ENCODE peak calls at places on chromosomes 1 and 21, in eight cellular contexts. O, P, Q, Z, J, S, H and L are unnamed samples.

GRCh38 chr1:72177711-72178110 is 104.6 kb downstream of the NEGR1 start:
- DNase-seq in O (no peak), P (no peak), Q (no peak), Z (peak), J (no peak), S (no peak), H (no peak), L (no peak)

GRCh38 chr1:160963521-160963920 is 8.9 kb upstream of the ITLN2 start:
- DNase-seq in O (no peak), P (no peak), Q (no peak), Z (no peak), J (no peak), S (no peak), H (no peak), L (no peak)

GRCh38 chr1:219812491-219813221 is 115.7 kb downstream of the SLC30A10 start:
- DNase-seq in O (no peak), P (no peak), Q (peak), Z (peak), J (peak), S (peak), H (peak), L (peak)

GRCh38 chr1:2132222-2133038 is 62.1 kb downstream of the FAAP20 start:
- DNase-seq in O (no peak), P (no peak), Q (peak), Z (peak), J (no peak), S (no peak), H (peak), L (no peak)

GRCh38 chr1:162141273-162142023 is 72.0 kb downstream of the NOS1AP start:
- DNase-seq in O (no peak), P (no peak), Q (no peak), Z (peak), J (no peak), S (no peak), H (no peak), L (peak)

GRCh38 chr1:162906485-162906884 is 45.5 kb upstream of the CCDC190 start:
- DNase-seq in O (no peak), P (no peak), Q (no peak), Z (peak), J (no peak), S (no peak), H (no peak), L (no peak)

GRCh38 chr21:25313891-25314646 is 293.2 kb downstream of the MRPL39 start:
- DNase-seq in O (no peak), P (no peak), Q (no peak), Z (peak), J (no peak), S (peak), H (no peak), L (no peak)

GRCh38 chr21:31873696-31874599 is 1.1 kb downstream of the HUNK start:
- DNase-seq in O (no peak), P (peak), Q (no peak), Z (peak), J (no peak), S (no peak), H (peak), L (no peak)

GRCh38 chr21:21973806-21974205 is 975.6 kb downstream of the NCAM2 start:
- DNase-seq in O (no peak), P (no peak), Q (no peak), Z (peak), J (no peak), S (no peak), H (peak), L (no peak)

GRCh38 chr1:206708058-206708457 is 23.4 kb downstream of the MAPKAPK2 start:
- DNase-seq in O (no peak), P (peak), Q (peak), Z (no peak), J (no peak), S (no peak), H (peak), L (no peak)

GRCh38 chr1:218823291-218823900 is 350.3 kb upstream of the LYPLAL1 start:
- DNase-seq in O (no peak), P (no peak), Q (no peak), Z (peak), J (no peak), S (peak), H (no peak), L (peak)

GRCh38 chr1:205077158-205077933 is 6.9 kb downstream of the TMEM81 start:
- DNase-seq in O (no peak), P (no peak), Q (no peak), Z (no peak), J (no peak), S (no peak), H (no peak), L (no peak)

GRCh38 chr1:39701092-39701460 is 9.8 kb upstream of the HPCAL4 start:
- DNase-seq in O (no peak), P (no peak), Q (no peak), Z (peak), J (no peak), S (no peak), H (peak), L (no peak)

GRCh38 chr1:209808059-209808494 is 2.1 kb upstream of the IRF6 start:
- DNase-seq in O (no peak), P (no peak), Q (peak), Z (peak), J (no peak), S (peak), H (no peak), L (peak)

GRCh38 chr1:149917590-149918144 is at the start of gene SV2A:
- DNase-seq in O (peak), P (no peak), Q (peak), Z (no peak), J (no peak), S (no peak), H (peak), L (no peak)

GRCh38 chr1:93673159-93673657 is 8.4 kb downstream of the BCAR3 start:
- DNase-seq in O (no peak), P (no peak), Q (no peak), Z (peak), J (no peak), S (no peak), H (no peak), L (no peak)

GRCh38 chr1:43036457-43036827 is 77.8 kb upstream of the SLC2A1 start:
- DNase-seq in O (no peak), P (no peak), Q (no peak), Z (no peak), J (no peak), S (no peak), H (no peak), L (no peak)

GRCh38 chr1:179588425-179589024 is 3.1 kb upstream of the TDRD5 start:
- DNase-seq in O (no peak), P (no peak), Q (no peak), Z (no peak), J (no peak), S (no peak), H (no peak), L (no peak)

DNA sequence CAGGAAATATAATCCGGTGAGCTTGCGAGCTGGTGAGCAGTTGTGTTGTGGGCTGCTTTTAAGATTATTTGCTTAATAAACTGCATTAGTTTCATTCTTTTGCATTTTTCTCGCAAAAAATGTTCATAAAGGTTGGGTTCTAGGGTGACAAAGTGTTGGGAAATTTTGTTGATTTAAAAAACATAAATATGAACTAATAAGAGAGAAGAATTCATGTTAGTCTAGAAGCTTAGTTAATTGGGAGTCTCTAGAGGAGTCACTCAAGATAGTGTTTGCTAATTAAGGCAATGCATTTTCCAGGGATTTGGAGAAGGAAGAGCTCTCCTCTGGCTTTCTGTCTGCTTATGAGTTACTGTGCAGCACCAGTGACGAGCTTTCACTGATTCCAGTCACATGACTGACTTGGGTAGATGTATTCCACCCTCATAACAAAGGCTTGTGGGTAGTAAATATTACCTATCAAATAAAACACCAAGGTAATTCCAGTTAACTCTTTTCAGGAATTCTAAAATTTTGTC is 417.0 kb downstream of the PTBP2 start:
- DNase-seq in O (no peak), P (no peak), Q (no peak), Z (no peak), J (no peak), S (no peak), H (no peak), L (no peak)
- TF ChIP-seq CTCF in O (peak), P (no peak), Q (no peak), Z (no peak), J (no peak), S (no peak), H (no peak), L (no peak)

DNA sequence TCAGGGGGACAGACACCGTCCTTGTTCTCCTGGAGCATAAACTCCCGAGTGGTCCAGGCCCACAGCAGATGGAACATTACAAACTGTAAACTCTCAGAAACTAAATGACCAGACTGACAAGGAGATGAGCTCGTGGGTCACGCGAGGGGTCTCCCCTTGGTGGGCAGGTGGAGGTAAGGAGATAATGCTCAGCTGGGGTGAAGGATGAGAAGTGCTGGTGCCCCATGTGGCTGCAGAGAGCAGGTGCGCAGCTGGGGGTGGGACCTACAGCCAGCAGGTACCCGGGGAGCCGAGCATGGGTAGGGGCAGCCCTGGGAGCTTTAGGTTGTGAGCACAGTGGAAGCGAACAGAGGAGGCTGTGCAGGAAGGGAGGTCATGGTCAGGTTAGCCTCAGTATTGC is 40.1 kb downstream of the AJAP1 start:
- DNase-seq in O (no peak), P (no peak), Q (no peak), Z (no peak), J (no peak), S (no peak), H (no peak), L (no peak)
- TF ChIP-seq CTCF in O (no peak), P (no peak), Q (no peak), Z (no peak), J (no peak), S (no peak), H (peak), L (no peak)

GRCh38 chr1:6523566-6523965 is 30.7 kb downstream of the NOL9 start:
- DNase-seq in O (no peak), P (no peak), Q (peak), Z (peak), J (no peak), S (no peak), H (peak), L (no peak)
- TF ChIP-seq CTCF in O (peak), P (peak), Q (peak), Z (peak), J (no peak), S (peak), H (peak), L (peak)

GRCh38 chr1:169111472-169111871 is 5.0 kb downstream of the ATP1B1 start:
- DNase-seq in O (no peak), P (no peak), Q (no peak), Z (no peak), J (no peak), S (no peak), H (no peak), L (no peak)
- TF ChIP-seq CTCF in O (no peak), P (no peak), Q (no peak), Z (no peak), J (no peak), S (no peak), H (no peak), L (no peak)

DNA sequence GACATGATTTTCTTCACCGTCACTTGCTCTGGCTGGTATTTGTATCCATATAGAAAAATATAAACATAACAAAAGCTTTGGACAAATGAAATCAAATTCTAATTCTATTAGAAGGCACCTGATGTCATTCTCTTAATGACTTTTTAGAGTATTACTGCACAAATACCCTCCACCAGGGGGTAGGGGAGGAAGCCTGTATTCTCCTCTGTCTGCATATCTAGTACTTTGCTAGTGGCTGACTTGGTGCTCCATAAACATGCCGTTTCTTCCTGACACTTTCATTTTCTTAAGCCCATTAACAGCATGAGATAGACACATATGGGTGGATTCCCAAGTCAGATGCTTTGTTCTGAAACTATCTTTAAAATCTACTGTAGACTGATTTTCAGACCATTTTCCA is 20.6 kb upstream of the KCNJ15 start:
- DNase-seq in O (no peak), P (no peak), Q (no peak), Z (peak), J (no peak), S (no peak), H (no peak), L (no peak)
- TF ChIP-seq CTCF in O (no peak), P (no peak), Q (no peak), Z (peak), J (no peak), S (peak), H (peak), L (peak)

GRCh38 chr1:40782371-40782956 is 1.1 kb upstream of the KCNQ4 start:
- DNase-seq in O (no peak), P (no peak), Q (no peak), Z (no peak), J (no peak), S (no peak), H (peak), L (no peak)
- TF ChIP-seq CTCF in O (no peak), P (no peak), Q (no peak), Z (peak), J (no peak), S (peak), H (peak), L (peak)

GRCh38 chr1:194117582-194117981 is 931.2 kb upstream of the B3GALT2 start:
- DNase-seq in O (no peak), P (no peak), Q (no peak), Z (no peak), J (no peak), S (no peak), H (peak), L (no peak)
- TF ChIP-seq CTCF in O (no peak), P (no peak), Q (no peak), Z (no peak), J (no peak), S (no peak), H (peak), L (no peak)

GRCh38 chr1:154609398-154610380 is 1.7 kb upstream of the ADAR start:
- DNase-seq in O (peak), P (no peak), Q (no peak), Z (peak), J (no peak), S (no peak), H (peak), L (no peak)

GRCh38 chr1:154611150-154611865 is 3.3 kb upstream of the ADAR start:
- DNase-seq in O (no peak), P (no peak), Q (no peak), Z (no peak), J (no peak), S (no peak), H (no peak), L (no peak)

GRCh38 chr1:154608522-154609294 is 722 bp upstream of the ADAR start:
- DNase-seq in O (peak), P (no peak), Q (peak), Z (peak), J (peak), S (no peak), H (peak), L (no peak)

GRCh38 chr1:154607084-154607747 is 770 bp downstream of the ADAR start:
- DNase-seq in O (no peak), P (no peak), Q (no peak), Z (peak), J (no peak), S (no peak), H (no peak), L (no peak)

DNA sequence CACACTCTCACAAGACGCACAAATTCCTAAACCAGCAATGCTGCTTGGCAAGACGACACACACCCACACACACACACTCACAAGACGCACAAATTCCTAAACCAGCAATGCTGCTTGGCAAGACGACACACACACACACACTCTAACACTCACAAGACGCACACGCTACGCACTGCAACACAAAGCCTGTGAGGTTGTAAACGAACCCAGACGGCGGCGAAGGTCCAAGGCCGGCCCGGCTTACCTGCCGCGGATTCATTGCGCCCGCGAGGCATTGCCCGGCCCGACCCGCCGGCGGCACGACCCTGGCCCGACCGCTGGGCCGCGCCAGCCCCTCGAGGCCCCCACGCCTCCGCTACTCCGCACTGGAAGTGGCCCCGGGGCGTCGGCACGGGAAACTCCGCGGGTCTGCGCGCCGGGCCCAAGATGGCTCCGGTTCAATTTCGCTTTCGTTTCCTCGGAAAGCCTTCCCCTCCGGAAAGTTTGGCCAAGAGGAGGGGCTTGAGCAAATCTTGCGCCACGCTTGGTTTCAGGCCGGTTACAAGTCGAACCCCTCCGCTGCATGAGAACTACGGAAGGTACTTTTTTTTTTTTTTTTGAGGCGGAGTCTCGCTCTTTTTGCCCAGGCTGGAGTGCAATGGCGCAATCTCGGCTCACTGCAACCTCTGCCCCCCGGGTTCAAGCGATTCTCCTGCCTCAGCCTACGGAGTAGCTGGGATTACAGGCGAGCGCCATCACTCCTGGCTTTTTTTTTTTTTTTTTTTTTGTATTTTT is at the start of gene ADAR:
- DNase-seq in O (peak), P (peak), Q (peak), Z (peak), J (peak), S (peak), H (peak), L (peak)
- TF ChIP-seq CTCF in O (no peak), P (no peak), Q (no peak), Z (no peak), J (no peak), S (no peak), H (no peak), L (no peak)